ENCODE peak calls at places on chromosomes 5 and 9, in nine cellular contexts. H is SK-MEL-5; G is CD8-positive, alpha-beta T cell; S is GM04504; O is Panc1; Z is WERI-Rb-1; B is central memory CD4-positive, alpha-beta T cell; I is C1 segment of cervical spinal cord; N is lower leg skin. X is an unnamed sample.

GRCh38 chr9:37559855-37560592 is 16.2 kb downstream of the FBXO10 start:
- DNase-seq in S (no peak), H (no peak), O (no peak), B (no peak), Z (no peak), G (no peak), N (no peak), I (no peak), X (no peak)

GRCh38 chr5:160390787-160391696 is 8.8 kb downstream of the FAM200C start:
- DNase-seq in I (no peak), S (no peak), G (no peak), O (no peak), B (peak; percentile 5), H (peak; percentile 52), N (no peak), Z (no peak), X (no peak)

GRCh38 chr9:130774183-130774582 is 60.9 kb upstream of the ABL1 start:
- DNase-seq in Z (no peak), G (no peak), I (no peak), B (no peak), O (no peak), H (no peak), N (no peak), S (no peak), X (no peak)

GRCh38 chr5:113119271-113119924 is 142.8 kb downstream of the DCP2 start:
- DNase-seq in G (no peak), B (no peak), N (no peak), S (no peak), I (no peak), O (no peak), H (no peak), Z (no peak), X (no peak)

GRCh38 chr9:127549771-127550170 is 62.3 kb upstream of the STXBP1 start:
- DNase-seq in N (no peak), G (no peak), O (no peak), Z (no peak), B (no peak), H (no peak), I (no peak), S (no peak), X (no peak)

GRCh38 chr9:93136693-93137092 is 2.6 kb upstream of the NINJ1 start:
- DNase-seq in Z (no peak), N (no peak), S (no peak), I (no peak), B (no peak), O (no peak), G (no peak), H (no peak), X (no peak)

GRCh38 chr5:61357745-61358144 is 25.7 kb downstream of the ZSWIM6 start:
- DNase-seq in S (no peak), O (no peak), B (no peak), Z (peak; percentile 26), I (no peak), H (peak; percentile 34), G (no peak), N (no peak), X (no peak)

GRCh38 chr9:129587487-129588262 is 33.2 kb downstream of the C9orf50 start:
- DNase-seq in S (no peak), I (no peak), B (no peak), N (no peak), G (no peak), Z (no peak), O (no peak), H (peak; percentile 43), X (no peak)

GRCh38 chr5:43040287-43041098 is at the start of gene ANXA2R:
- DNase-seq in S (peak; percentile 85), N (peak; percentile 98), B (peak; percentile 97), G (peak; percentile 95), I (no peak), Z (peak; percentile 80), O (peak; percentile 98), H (peak; percentile 98), X (peak; percentile 69)

GRCh38 chr5:82796643-82797416 is 280.4 kb downstream of the TMEM167A start:
- DNase-seq in N (no peak), Z (no peak), B (no peak), G (no peak), I (no peak), O (no peak), S (no peak), H (no peak), X (no peak)

GRCh38 chr9:114287001-114287762 is 35.7 kb upstream of the ORM1 start:
- DNase-seq in N (peak; percentile 79), O (no peak), H (no peak), B (no peak), Z (peak; percentile 80), S (no peak), G (no peak), I (no peak), X (no peak)

GRCh38 chr9:121601234-121601633 is 50.2 kb upstream of the DAB2IP start:
- DNase-seq in S (no peak), N (no peak), H (peak; percentile 75), O (no peak), G (no peak), Z (no peak), I (no peak), B (no peak), X (no peak)

GRCh38 chr9:107368696-107369095 is 85.6 kb downstream of the RAD23B start:
- DNase-seq in O (no peak), G (no peak), S (no peak), B (no peak), H (no peak), I (no peak), N (no peak), Z (no peak), X (no peak)

GRCh38 chr5:40679998-40680681 is 425 bp downstream of the PTGER4 start:
- DNase-seq in I (no peak), G (peak; percentile 62), N (no peak), H (no peak), Z (no peak), B (no peak), O (no peak), S (no peak), X (peak; percentile 30)

GRCh38 chr5:147968855-147969254 is 62.5 kb upstream of the C5orf46 start:
- DNase-seq in G (no peak), I (no peak), S (no peak), H (no peak), Z (no peak), B (no peak), O (no peak), N (no peak), X (no peak)

GRCh38 chr9:89204811-89205210 is 26.2 kb upstream of the SHC3 start:
- DNase-seq in G (no peak), O (no peak), I (no peak), H (no peak), Z (no peak), B (no peak), S (no peak), N (no peak), X (no peak)

GRCh38 chr9:128685636-128686489 is 3.2 kb upstream of the SET start:
- DNase-seq in H (no peak), I (no peak), N (no peak), S (no peak), O (no peak), Z (peak; percentile 68), G (peak; percentile 62), B (peak; percentile 27), X (no peak)

X was measured in D341Med.